ENCODE peak calls at places on chromosomes 11 and 22, in seven cellular contexts. Y is A549, V is transverse colon, Z is mammary epithelial cell, F is substantia nigra, E is H9, G is uterus. M is an unnamed sample.
A peak's percentile ranks its signal among the peaks of the same experiment; 100 is the strongest.

GRCh38 chr11:57551941-57552340 is 14.5 kb downstream of the SMTNL1 start:
- DNase-seq in Y (no peak), V (no peak), Z (no peak), F (no peak), E (no peak), G (no peak), M (no peak)

GRCh38 chr11:22471405-22471804 is 133.2 kb downstream of the SLC17A6 start:
- DNase-seq in Y (no peak), V (no peak), Z (no peak), F (no peak), E (no peak), G (no peak), M (no peak)

GRCh38 chr11:117143390-117143789 is 697 bp upstream of the PAFAH1B2 start:
- DNase-seq in Y (peak; percentile 47), V (peak; percentile 58), Z (peak; percentile 41), F (peak; percentile 31), E (no peak), G (peak; percentile 50), M (peak; percentile 61)

GRCh38 chr11:70174846-70175764 is 28.0 kb upstream of the FADD start:
- DNase-seq in Y (no peak), V (no peak), Z (no peak), F (no peak), E (peak; percentile 43), G (no peak), M (no peak)

GRCh38 chr22:46696225-46696518 is 41.9 kb downstream of the CERK start:
- DNase-seq in Y (no peak), V (no peak), Z (no peak), F (no peak), E (no peak), G (no peak), M (no peak)

GRCh38 chr22:21632237-21632895 is at the start of gene CCDC116:
- DNase-seq in Y (no peak), V (peak; percentile 44), Z (no peak), F (no peak), E (peak; percentile 77), G (no peak), M (no peak)

GRCh38 chr11:65378208-65378927 is 4.1 kb downstream of the SLC25A45 start:
- DNase-seq in Y (no peak), V (peak; percentile 52), Z (no peak), F (no peak), E (no peak), G (no peak), M (no peak)

GRCh38 chr22:44340271-44341239 is 27.8 kb upstream of the SHISAL1 start:
- DNase-seq in Y (no peak), V (no peak), Z (no peak), F (no peak), E (no peak), G (no peak), M (no peak)

GRCh38 chr11:112440518-112440917 is 179.9 kb upstream of the PLET1 start:
- DNase-seq in Y (no peak), V (no peak), Z (peak; percentile 19), F (no peak), E (peak; percentile 64), G (no peak), M (no peak)

GRCh38 chr22:30609260-30610185 is 2.5 kb downstream of the TCN2 start:
- DNase-seq in Y (peak; percentile 78), V (peak; percentile 82), Z (peak; percentile 89), F (no peak), E (no peak), G (peak; percentile 55), M (peak; percentile 41)

GRCh38 chr22:33119044-33119443 is 60.9 kb upstream of the SYN3 start:
- DNase-seq in Y (no peak), V (no peak), Z (no peak), F (no peak), E (no peak), G (no peak), M (no peak)

GRCh38 chr11:34721646-34722045 is 100.8 kb downstream of the EHF start:
- DNase-seq in Y (no peak), V (no peak), Z (peak; percentile 35), F (no peak), E (no peak), G (no peak), M (no peak)

GRCh38 chr11:113322158-113322557 is 7.8 kb downstream of the TTC12 start:
- DNase-seq in Y (no peak), V (no peak), Z (no peak), F (no peak), E (no peak), G (no peak), M (no peak)

GRCh38 chr22:22745225-22746060 is 101.0 kb downstream of the GGTLC2 start:
- DNase-seq in Y (peak; percentile 10), V (peak; percentile 65), Z (no peak), F (peak; percentile 11), E (peak; percentile 70), G (no peak), M (no peak)

GRCh38 chr11:14974723-14975587 is 2.8 kb upstream of the CALCA start:
- DNase-seq in Y (peak; percentile 49), V (peak; percentile 47), Z (peak; percentile 33), F (peak; percentile 13), E (peak; percentile 84), G (no peak), M (no peak)

GRCh38 chr11:114892381-114893197 is 214.3 kb downstream of the NXPE2 start:
- DNase-seq in Y (peak; percentile 5), V (no peak), Z (no peak), F (no peak), E (no peak), G (no peak), M (no peak)

GRCh38 chr11:2750601-2751522 is 51.1 kb upstream of the KCNQ1OT1 start:
- DNase-seq in Y (no peak), V (peak; percentile 4), Z (no peak), F (peak; percentile 31), E (no peak), G (peak; percentile 26), M (peak; percentile 62)

GRCh38 chr11:76512851-76513653 is 68.2 kb downstream of the EMSY start:
- DNase-seq in Y (no peak), V (no peak), Z (peak; percentile 3), F (no peak), E (no peak), G (no peak), M (no peak)

GRCh38 chr22:44444341-44445306 is 53.4 kb downstream of the RTL6 start:
- DNase-seq in Y (no peak), V (no peak), Z (no peak), F (no peak), E (peak; percentile 74), G (no peak), M (peak; percentile 10)

GRCh38 chr11:69819109-69819490 is at the start of gene FGF3:
- DNase-seq in Y (no peak), V (no peak), Z (no peak), F (no peak), E (no peak), G (no peak), M (no peak)

GRCh38 chr11:69218946-69219720 is 63.4 kb downstream of the SMIM38 start:
- DNase-seq in Y (no peak), V (no peak), Z (no peak), F (no peak), E (peak; percentile 8), G (no peak), M (peak; percentile 1)

GRCh38 chr11:17985517-17985916 is 27.3 kb downstream of the SERGEF start:
- DNase-seq in Y (no peak), V (no peak), Z (peak; percentile 85), F (no peak), E (no peak), G (no peak), M (no peak)

GRCh38 chr11:64436025-64436424 is 77.1 kb downstream of the RPS6KA4 start:
- DNase-seq in Y (no peak), V (no peak), Z (peak; percentile 43), F (no peak), E (no peak), G (no peak), M (no peak)

GRCh38 chr11:70372076-70372475 is 26.3 kb upstream of the CTTN start:
- DNase-seq in Y (no peak), V (no peak), Z (no peak), F (no peak), E (no peak), G (no peak), M (no peak)

GRCh38 chr11:82089426-82089825 is 644.2 kb downstream of the FAM181B start:
- DNase-seq in Y (no peak), V (no peak), Z (no peak), F (no peak), E (no peak), G (no peak), M (no peak)

GRCh38 chr11:75262961-75263852 is 22.6 kb downstream of the TPBGL start:
- DNase-seq in Y (no peak), V (peak; percentile 7), Z (no peak), F (no peak), E (no peak), G (no peak), M (peak; percentile 9)

GRCh38 chr11:39459606-39460005 is 1999.8 kb downstream of the LRRC4C start:
- DNase-seq in Y (no peak), V (no peak), Z (no peak), F (no peak), E (no peak), G (no peak), M (no peak)

GRCh38 chr11:612961-613300 is 2.8 kb downstream of the IRF7 start:
- DNase-seq in Y (no peak), V (no peak), Z (no peak), F (no peak), E (no peak), G (peak; percentile 18), M (no peak)
- H3K27ac ChIP-seq in Y (no peak overlapping the region), V (peak overlapping the region; percentile 81), Z (no peak overlapping the region), F (no peak overlapping the region), E (no peak overlapping the region), G (no peak overlapping the region), M (no peak overlapping the region)

DNA sequence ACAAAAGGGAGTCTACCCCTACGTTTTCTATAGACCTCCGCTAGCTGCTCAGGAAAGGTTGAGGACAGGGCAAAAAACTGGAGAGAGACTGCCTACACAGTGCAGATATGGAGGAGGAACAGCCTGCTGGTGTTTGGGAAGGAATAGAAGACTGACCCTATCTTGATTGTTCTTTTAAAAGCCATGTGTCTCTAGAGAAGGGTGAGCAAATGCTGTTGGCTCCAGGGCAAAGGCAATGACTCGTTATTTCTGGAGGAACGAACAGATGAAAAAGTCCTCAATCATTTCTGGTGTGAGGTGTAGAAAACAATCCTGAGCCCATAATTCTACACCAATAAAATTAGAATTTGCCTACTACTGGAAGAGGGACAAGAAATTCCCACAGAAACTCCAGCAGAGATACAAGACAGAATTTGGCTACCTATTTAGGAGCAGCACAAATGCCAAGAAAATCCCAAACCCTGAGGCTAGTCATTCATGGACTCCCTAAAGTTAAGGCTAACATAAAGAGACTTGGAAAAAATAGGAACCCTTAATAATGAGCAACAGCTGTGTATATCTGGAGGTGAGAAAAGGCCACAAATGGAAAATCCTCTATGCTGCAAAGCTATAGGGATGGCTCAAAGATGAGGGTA is 1206.3 kb upstream of the CNTN5 start:
- DNase-seq in Y (no peak), V (no peak), Z (no peak), F (no peak), E (no peak), G (no peak), M (no peak)
- H3K27ac ChIP-seq in Y (no peak overlapping the region), V (no peak overlapping the region), Z (no peak overlapping the region), F (no peak overlapping the region), E (no peak overlapping the region), G (no peak overlapping the region), M (no peak overlapping the region)

GRCh38 chr11:87661270-87661669 is 514.0 kb downstream of the RAB38 start:
- DNase-seq in Y (no peak), V (no peak), Z (no peak), F (no peak), E (no peak), G (no peak), M (no peak)
- H3K27ac ChIP-seq in Y (no peak overlapping the region), V (no peak overlapping the region), Z (no peak overlapping the region), F (no peak overlapping the region), E (no peak overlapping the region), G (no peak overlapping the region), M (no peak overlapping the region)

GRCh38 chr11:131987703-131988102 is 617.3 kb downstream of the NTM start:
- DNase-seq in Y (no peak), V (no peak), Z (peak; percentile 51), F (no peak), E (no peak), G (no peak), M (no peak)
- H3K27ac ChIP-seq in Y (no peak overlapping the region), V (no peak overlapping the region), Z (no peak overlapping the region), F (no peak overlapping the region), E (no peak overlapping the region), G (no peak overlapping the region), M (no peak overlapping the region)